ENCODE peak calls at places on chromosome 2, in nine cellular contexts. H is heart left ventricle, U is ovary, F is A549, G is Peyer's patch, M is transverse colon, R is IMR-90, T is suprapubic skin, O is right lobe of liver. D is an unnamed sample. For H3K4me1, the result is how much of the 10 kb centered on the place peaks cover.

GRCh38 chr2:238513346-238513745 is 86.6 kb downstream of the ASB1 start:
- DNase-seq in H (no peak), U (no peak), F (peak), G (no peak), M (no peak), R (peak), T (no peak), O (no peak), D (no peak)

GRCh38 chr2:70461414-70461813 is 92.2 kb downstream of the TGFA start:
- DNase-seq in H (no peak), U (no peak), F (no peak), G (no peak), M (no peak), R (no peak), T (no peak), O (no peak), D (no peak)

GRCh38 chr2:173090291-173090877 is 14.7 kb downstream of the MAP3K20 start:
- DNase-seq in H (peak), U (no peak), F (no peak), G (no peak), M (no peak), R (peak), T (no peak), O (no peak), D (peak)

GRCh38 chr2:102033750-102034682 is 42.3 kb downstream of the IL1R2 start:
- DNase-seq in H (no peak), U (no peak), F (no peak), G (no peak), M (no peak), R (no peak), T (no peak), O (peak), D (no peak)

GRCh38 chr2:223612501-223612900 is 10.3 kb upstream of the SCG2 start:
- DNase-seq in H (no peak), U (no peak), F (no peak), G (no peak), M (no peak), R (no peak), T (no peak), O (no peak), D (no peak)

GRCh38 chr2:126863336-126864015 is 35.2 kb upstream of the TEX51 start:
- DNase-seq in H (no peak), U (no peak), F (no peak), G (no peak), M (no peak), R (no peak), T (no peak), O (no peak), D (no peak)

GRCh38 chr2:58501371-58501770 is 260.2 kb upstream of the FANCL start:
- DNase-seq in H (no peak), U (no peak), F (no peak), G (no peak), M (no peak), R (no peak), T (no peak), O (no peak), D (no peak)

GRCh38 chr2:98308532-98308931 is 37.7 kb upstream of the CNGA3 start:
- DNase-seq in H (no peak), U (no peak), F (no peak), G (no peak), M (no peak), R (no peak), T (no peak), O (no peak), D (no peak)

GRCh38 chr2:124542932-124543640 is 518.0 kb downstream of the CNTNAP5 start:
- DNase-seq in H (peak), U (no peak), F (no peak), G (no peak), M (no peak), R (no peak), T (no peak), O (no peak), D (no peak)

GRCh38 chr2:32798841-32799240 is 147.9 kb upstream of the LTBP1 start:
- DNase-seq in H (no peak), U (no peak), F (no peak), G (no peak), M (no peak), R (peak), T (no peak), O (no peak), D (no peak)

GRCh38 chr2:27967076-27967475 is 76.5 kb downstream of the BABAM2 start:
- DNase-seq in H (no peak), U (no peak), F (no peak), G (no peak), M (no peak), R (no peak), T (no peak), O (no peak), D (no peak)

GRCh38 chr2:29749843-29750242 is 171.5 kb downstream of the ALK start:
- DNase-seq in H (no peak), U (no peak), F (no peak), G (no peak), M (no peak), R (no peak), T (no peak), O (no peak), D (no peak)

GRCh38 chr2:140650825-140651224 is 1480.0 kb downstream of the LRP1B start:
- DNase-seq in H (no peak), U (no peak), F (no peak), G (no peak), M (no peak), R (peak), T (no peak), O (no peak), D (no peak)

GRCh38 chr2:62577994-62578836 is 72.2 kb upstream of the TMEM17 start:
- DNase-seq in H (no peak), U (no peak), F (peak), G (no peak), M (no peak), R (peak), T (no peak), O (no peak), D (no peak)

GRCh38 chr2:26464390-26465265 is 13.3 kb downstream of the OTOF start:
- DNase-seq in H (no peak), U (no peak), F (no peak), G (no peak), M (no peak), R (no peak), T (peak), O (peak), D (no peak)

GRCh38 chr2:18599509-18600254 is 10.3 kb upstream of the NT5C1B start:
- DNase-seq in H (no peak), U (no peak), F (no peak), G (no peak), M (no peak), R (peak), T (no peak), O (no peak), D (no peak)

GRCh38 chr2:112731479-112731878 is 10.7 kb downstream of the NT5DC4 start:
- DNase-seq in H (no peak), U (no peak), F (no peak), G (no peak), M (no peak), R (peak), T (no peak), O (no peak), D (no peak)

GRCh38 chr2:88658890-88659881 is 31.9 kb upstream of the EIF2AK3 start:
- DNase-seq in H (peak), U (no peak), F (no peak), G (no peak), M (peak), R (peak), T (peak), O (no peak), D (peak)

GRCh38 chr2:112259509-112260294 is 4.9 kb upstream of the ZC3H8 start:
- DNase-seq in H (peak), U (peak), F (peak), G (peak), M (peak), R (peak), T (peak), O (peak), D (peak)

GRCh38 chr2:45123065-45123464 is 113.8 kb upstream of the SIX2 start:
- DNase-seq in H (no peak), U (no peak), F (no peak), G (no peak), M (no peak), R (no peak), T (no peak), O (no peak), D (no peak)

GRCh38 chr2:19027621-19028020 is 330.8 kb downstream of the OSR1 start:
- DNase-seq in H (no peak), U (no peak), F (no peak), G (no peak), M (no peak), R (no peak), T (no peak), O (no peak), D (no peak)

GRCh38 chr2:120235681-120236080 is 12.5 kb upstream of the TMEM185B start:
- DNase-seq in H (no peak), U (no peak), F (no peak), G (no peak), M (no peak), R (no peak), T (peak), O (no peak), D (no peak)

GRCh38 chr2:68862889-68863288 is 8.3 kb downstream of the BMP10 start:
- DNase-seq in H (no peak), U (no peak), F (no peak), G (no peak), M (no peak), R (no peak), T (no peak), O (no peak), D (no peak)

GRCh38 chr2:188810591-188810990 is 163.6 kb upstream of the COL3A1 start:
- DNase-seq in H (no peak), U (no peak), F (no peak), G (no peak), M (no peak), R (no peak), T (no peak), O (no peak), D (no peak)

GRCh38 chr2:102080451-102081054 is 62.0 kb upstream of the IL1R1 start:
- DNase-seq in H (no peak), U (no peak), F (no peak), G (no peak), M (no peak), R (peak), T (no peak), O (no peak), D (no peak)

GRCh38 chr2:8674420-8675009 is 7.3 kb upstream of the ID2 start:
- DNase-seq in H (no peak), U (no peak), F (no peak), G (no peak), M (no peak), R (no peak), T (no peak), O (no peak), D (no peak)

GRCh38 chr2:31980674-31981356 is 30.0 kb downstream of the MEMO1 start:
- DNase-seq in H (no peak), U (no peak), F (peak), G (no peak), M (no peak), R (peak), T (no peak), O (no peak), D (no peak)

GRCh38 chr2:36609507-36609906 is 11.5 kb upstream of the FEZ2 start:
- DNase-seq in H (no peak), U (no peak), F (no peak), G (no peak), M (no peak), R (no peak), T (no peak), O (no peak), D (no peak)

GRCh38 chr2:36615214-36615613 is 17.2 kb upstream of the FEZ2 start:
- DNase-seq in H (no peak), U (no peak), F (no peak), G (no peak), M (no peak), R (peak), T (no peak), O (no peak), D (no peak)

GRCh38 chr2:36607947-36608346 is 10.0 kb upstream of the FEZ2 start:
- DNase-seq in H (no peak), U (no peak), F (no peak), G (no peak), M (no peak), R (no peak), T (no peak), O (no peak), D (no peak)

GRCh38 chr2:36613801-36614200 is 15.8 kb upstream of the FEZ2 start:
- DNase-seq in H (no peak), U (no peak), F (no peak), G (no peak), M (no peak), R (no peak), T (no peak), O (no peak), D (no peak)

DNA sequence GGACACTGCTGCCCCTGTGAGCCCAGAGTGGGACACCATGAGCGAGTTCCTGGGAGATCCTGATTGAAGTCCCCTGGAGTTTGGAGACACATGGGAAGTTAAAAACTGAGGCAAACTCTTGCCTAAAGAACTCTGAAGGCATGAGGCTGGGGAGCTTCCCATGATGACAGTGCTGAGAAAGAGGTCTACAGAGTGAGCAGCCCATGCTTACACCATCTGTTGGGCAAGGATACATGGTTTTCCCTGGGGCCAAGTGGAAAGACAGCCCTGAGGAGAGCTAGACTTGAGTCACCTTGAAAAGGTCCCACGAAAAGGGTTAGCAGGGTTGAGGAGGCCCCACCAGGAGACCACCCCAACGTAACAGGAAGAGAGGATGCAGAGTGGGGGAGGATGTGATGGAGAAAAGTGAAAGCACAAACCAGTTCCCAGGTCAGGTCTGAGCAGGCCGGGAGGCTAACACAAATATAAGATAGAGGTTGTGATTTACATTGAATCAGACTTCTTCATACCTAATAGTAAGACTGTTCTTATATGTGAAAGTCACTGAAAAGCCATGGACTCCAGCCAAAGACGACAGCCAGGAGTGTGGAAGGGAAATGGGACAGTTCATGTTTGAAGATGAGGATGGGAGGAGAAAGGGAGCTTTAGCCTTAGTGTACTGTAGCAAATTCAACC is 13.5 kb upstream of the FEZ2 start:
- DNase-seq in H (no peak), U (no peak), F (no peak), G (no peak), M (no peak), R (no peak), T (no peak), O (no peak), D (no peak)
- TF ChIP-seq CTCF in H (no peak), U (no peak), F (no peak), G (no peak), M (no peak), R (no peak), T (no peak), O (no peak), D (no peak)

DNA sequence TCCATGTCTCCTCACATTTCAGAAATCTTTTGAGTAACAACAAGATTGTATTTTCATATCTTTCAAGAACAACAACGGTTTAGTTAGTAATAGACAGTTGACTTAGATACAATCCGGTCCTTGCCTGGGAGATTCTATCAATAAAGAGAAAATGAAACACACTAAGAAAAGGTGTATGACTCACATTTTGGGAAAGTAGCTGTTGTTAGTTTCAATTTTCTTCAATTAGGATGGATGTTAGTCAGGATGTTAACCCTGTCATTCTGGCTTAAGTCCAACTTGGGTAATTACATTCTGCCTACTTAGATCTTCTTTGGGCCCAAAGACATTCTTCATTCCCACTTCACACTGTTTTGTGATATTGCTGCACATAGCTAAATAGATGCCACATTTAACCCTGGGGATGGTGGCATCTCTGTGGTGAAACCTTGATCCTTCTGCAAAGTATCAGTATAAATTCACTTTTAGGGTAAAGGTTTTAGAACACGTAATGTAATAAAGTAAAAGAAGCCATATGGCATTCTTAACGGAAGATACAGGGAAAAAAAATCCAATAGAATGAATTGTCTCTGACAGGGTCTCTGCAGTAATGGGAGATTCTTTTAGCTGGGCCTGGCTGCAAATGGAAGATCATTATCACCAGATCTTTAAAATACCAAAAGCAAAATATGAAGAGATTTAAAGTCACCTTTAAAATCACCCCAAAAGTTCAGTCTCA is 365.5 kb downstream of the FIGN start:
- DNase-seq in H (no peak), U (no peak), F (no peak), G (no peak), M (no peak), R (no peak), T (no peak), O (no peak), D (no peak)
- TF ChIP-seq POLR2A in H (no peak), U (no peak), F (no peak), G (no peak), M (no peak), R (no peak), T (no peak), O (no peak), D (no peak)

GRCh38 chr2:105739408-105739807 is 5.3 kb upstream of the NCK2 start:
- DNase-seq in H (no peak), U (no peak), F (no peak), G (no peak), M (no peak), R (no peak), T (no peak), O (no peak), D (no peak)

GRCh38 chr2:105738658-105739051 is 6.1 kb upstream of the NCK2 start:
- DNase-seq in H (no peak), U (no peak), F (no peak), G (no peak), M (no peak), R (no peak), T (no peak), O (no peak), D (no peak)

GRCh38 chr2:105741617-105742016 is 3.1 kb upstream of the NCK2 start:
- DNase-seq in H (no peak), U (no peak), F (no peak), G (no peak), M (no peak), R (no peak), T (no peak), O (no peak), D (no peak)

GRCh38 chr2:105739944-105740734 is 4.6 kb upstream of the NCK2 start:
- DNase-seq in H (no peak), U (no peak), F (no peak), G (no peak), M (no peak), R (no peak), T (no peak), O (no peak), D (no peak)

DNA sequence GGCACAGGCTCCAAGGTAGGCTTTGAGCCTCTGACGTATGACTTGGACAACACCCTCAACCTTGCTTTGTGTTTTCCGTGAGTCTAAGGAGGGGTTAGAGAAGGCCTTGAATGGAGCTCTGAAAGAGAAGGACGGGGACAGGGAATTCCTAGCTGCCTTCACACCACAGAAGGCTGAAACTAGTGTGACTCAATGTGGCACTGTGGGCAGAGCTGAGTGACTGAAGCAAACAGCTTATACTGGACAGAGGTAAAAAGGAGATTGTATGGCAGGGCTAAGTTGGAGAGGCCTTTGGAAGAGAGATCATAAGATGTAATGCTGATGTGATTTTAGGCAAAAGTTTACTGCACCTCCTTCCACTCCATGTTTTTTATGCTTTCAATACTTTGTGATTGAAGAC is 3.5 kb upstream of the NCK2 start:
- DNase-seq in H (no peak), U (no peak), F (no peak), G (no peak), M (no peak), R (no peak), T (no peak), O (no peak), D (no peak)
- H3K4me1 ChIP-seq in H (under half), U (under half), F (under half), G (under half), M (under half), R (under half), T (under half), O (under half), D (under half)

GRCh38 chr2:226477221-226478120 is 322.1 kb downstream of the IRS1 start:
- DNase-seq in H (no peak), U (no peak), F (no peak), G (no peak), M (peak), R (peak), T (no peak), O (no peak), D (peak)
- TF ChIP-seq CTCF in H (no peak), U (no peak), F (no peak), G (no peak), M (no peak), R (no peak), T (no peak), O (no peak), D (no peak)

GRCh38 chr2:197205590-197206215 is 104.9 kb downstream of the ANKRD44 start:
- DNase-seq in H (no peak), U (no peak), F (no peak), G (peak), M (peak), R (no peak), T (no peak), O (no peak), D (no peak)
- TF ChIP-seq POLR2A in H (no peak), U (no peak), F (no peak), G (no peak), M (peak), R (no peak), T (no peak), O (no peak), D (no peak)

GRCh38 chr2:46977899-46978298 is 62.3 kb upstream of the MCFD2 start:
- DNase-seq in H (no peak), U (no peak), F (no peak), G (peak), M (peak), R (no peak), T (no peak), O (no peak), D (no peak)

GRCh38 chr2:46978696-46979095 is 63.1 kb upstream of the MCFD2 start:
- DNase-seq in H (no peak), U (no peak), F (no peak), G (peak), M (no peak), R (no peak), T (no peak), O (no peak), D (no peak)

GRCh38 chr2:46980786-46981583 is 65.4 kb upstream of the MCFD2 start:
- DNase-seq in H (no peak), U (no peak), F (no peak), G (no peak), M (no peak), R (no peak), T (no peak), O (no peak), D (no peak)

GRCh38 chr2:46981662-46982351 is 66.2 kb upstream of the MCFD2 start:
- DNase-seq in H (no peak), U (no peak), F (no peak), G (no peak), M (peak), R (no peak), T (no peak), O (no peak), D (no peak)

DNA sequence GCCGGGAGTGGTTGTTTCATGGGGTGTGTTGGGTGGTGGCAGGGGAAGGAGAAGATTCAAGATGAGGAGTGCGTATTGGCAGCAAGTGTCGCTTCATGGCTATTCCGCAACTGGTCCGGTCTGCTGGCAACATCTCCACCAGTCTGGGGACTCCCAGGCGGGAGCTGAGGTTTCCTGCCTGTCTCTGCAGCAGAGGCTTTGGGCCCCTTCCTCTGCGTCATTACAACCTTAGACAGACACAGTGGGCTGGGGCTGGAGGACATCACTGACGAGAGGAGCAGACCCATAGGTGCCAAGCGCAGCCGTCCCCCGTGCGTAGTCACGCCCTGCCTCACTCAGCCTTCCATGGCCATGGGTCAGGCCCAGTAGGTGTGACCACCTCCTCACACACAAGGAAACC is 64.0 kb upstream of the MCFD2 start:
- DNase-seq in H (no peak), U (no peak), F (no peak), G (peak), M (peak), R (no peak), T (no peak), O (no peak), D (no peak)
- H3K4me1 ChIP-seq in H (half or more), U (under half), F (under half), G (under half), M (under half), R (under half), T (under half), O (under half), D (under half)

GRCh38 chr2:150588210-150588870 is 100.9 kb upstream of the RND3 start:
- DNase-seq in H (no peak), U (no peak), F (no peak), G (no peak), M (no peak), R (no peak), T (no peak), O (peak), D (no peak)
- TF ChIP-seq CTCF in H (no peak), U (no peak), F (no peak), G (no peak), M (no peak), R (no peak), T (no peak), O (no peak), D (no peak)